ENCODE peak calls at places on chromosomes 16 and 17, in four cellular contexts. Z is amygdala; Q is DMS 273 treated with DMSO at 0.1 percent for 48 hours; U is stimulated activated CD4-positive, alpha-beta T cell treated with anti-CD3 and anti-CD28 coated beads, Interleukin-1b, Interleukin-23, amount 100 ng/mL, for 24 hours. F is an unnamed sample.

GRCh38 chr16:85551319-85551978 is 61.7 kb upstream of the GSE1 start:
- DNase-seq in U (no peak), Q (no peak), Z (no peak), F (no peak)

GRCh38 chr16:10465821-10466220 is 80.0 kb downstream of the ATF7IP2 start:
- DNase-seq in U (no peak), Z (no peak), Q (no peak), F (no peak)

GRCh38 chr16:70675851-70676513 is 9.9 kb downstream of the MTSS2 start:
- DNase-seq in Q (no peak), Z (no peak), U (no peak), F (no peak)

GRCh38 chr17:61490540-61490975 is 38.3 kb downstream of the TBX4 start:
- DNase-seq in Q (no peak), U (no peak), Z (no peak), F (no peak)

GRCh38 chr17:63946440-63947363 is 14.6 kb upstream of the CD79B start:
- DNase-seq in Q (no peak), Z (peak), U (peak), F (peak)

GRCh38 chr16:4298761-4299522 is 16.9 kb upstream of the GLIS2 start:
- DNase-seq in U (no peak), Q (peak), Z (no peak), F (no peak)

GRCh38 chr16:58266336-58266735 is 28.5 kb downstream of the PRSS54 start:
- DNase-seq in U (no peak), Q (no peak), Z (no peak), F (no peak)

GRCh38 chr16:11543676-11544393 is 42.9 kb downstream of the LITAF start:
- DNase-seq in U (no peak), Z (no peak), Q (no peak), F (no peak)

GRCh38 chr17:29165261-29165660 is 14.9 kb downstream of the MYO18A start:
- DNase-seq in U (no peak), Z (no peak), Q (no peak), F (no peak)

GRCh38 chr17:225551-225950 is 44.1 kb upstream of the DOC2B start:
- DNase-seq in Z (no peak), Q (no peak), U (no peak), F (peak)

GRCh38 chr17:19812407-19812806 is 55.3 kb downstream of the ULK2 start:
- DNase-seq in Z (peak), U (no peak), Q (no peak), F (peak)

F was measured in dorsolateral prefrontal cortex.